ENCODE peak calls at places on chromosomes 11 and 22, in four cellular contexts. One of them, this sample, is unnamed.

GRCh38 chr22:48137640-48138039 is 1375.2 kb downstream of the TBC1D22A start:
- DNase-seq in kidney glomerular epithelial cell: no peak
- DNase-seq in HS-5: no peak
- DNase-seq in stimulated activated CD4-positive, alpha-beta T cell treated with anti-CD3 and anti-CD28 coated beads, Interleukin-15, amount 100 ng/mL, for 24 hours: no peak
- DNase-seq in this sample: no peak

GRCh38 chr11:123238297-123238696 is 43.2 kb upstream of the CLMP start:
- DNase-seq in stimulated activated CD4-positive, alpha-beta T cell treated with anti-CD3 and anti-CD28 coated beads, Interleukin-15, amount 100 ng/mL, for 24 hours: no peak
- DNase-seq in HS-5: no peak
- DNase-seq in kidney glomerular epithelial cell: no peak
- DNase-seq in this sample: no peak

GRCh38 chr22:28208797-28209196 is 289.7 kb upstream of the PITPNB start:
- DNase-seq in stimulated activated CD4-positive, alpha-beta T cell treated with anti-CD3 and anti-CD28 coated beads, Interleukin-15, amount 100 ng/mL, for 24 hours: no peak
- DNase-seq in HS-5: no peak
- DNase-seq in kidney glomerular epithelial cell: no peak
- DNase-seq in this sample: no peak

GRCh38 chr22:37625737-37626136 is 13.7 kb upstream of the SH3BP1 start:
- DNase-seq in HS-5: no peak
- DNase-seq in stimulated activated CD4-positive, alpha-beta T cell treated with anti-CD3 and anti-CD28 coated beads, Interleukin-15, amount 100 ng/mL, for 24 hours: no peak
- DNase-seq in kidney glomerular epithelial cell: no peak
- DNase-seq in this sample: no peak

GRCh38 chr22:25013634-25014033 is 61.1 kb downstream of the KIAA1671 start:
- DNase-seq in kidney glomerular epithelial cell: peak; percentile 59
- DNase-seq in HS-5: no peak
- DNase-seq in stimulated activated CD4-positive, alpha-beta T cell treated with anti-CD3 and anti-CD28 coated beads, Interleukin-15, amount 100 ng/mL, for 24 hours: no peak
- DNase-seq in this sample: peak; percentile 88

GRCh38 chr11:17423533-17424310 is 35.3 kb upstream of the KCNJ11 start:
- DNase-seq in HS-5: no peak
- DNase-seq in stimulated activated CD4-positive, alpha-beta T cell treated with anti-CD3 and anti-CD28 coated beads, Interleukin-15, amount 100 ng/mL, for 24 hours: no peak
- DNase-seq in kidney glomerular epithelial cell: no peak
- DNase-seq in this sample: peak; percentile 11

GRCh38 chr22:47476226-47476625 is 713.8 kb downstream of the TBC1D22A start:
- DNase-seq in stimulated activated CD4-positive, alpha-beta T cell treated with anti-CD3 and anti-CD28 coated beads, Interleukin-15, amount 100 ng/mL, for 24 hours: no peak
- DNase-seq in HS-5: no peak
- DNase-seq in kidney glomerular epithelial cell: no peak
- DNase-seq in this sample: no peak

GRCh38 chr22:50282361-50283144 is 12.4 kb upstream of the MAPK11 start:
- DNase-seq in kidney glomerular epithelial cell: peak; percentile 89
- DNase-seq in stimulated activated CD4-positive, alpha-beta T cell treated with anti-CD3 and anti-CD28 coated beads, Interleukin-15, amount 100 ng/mL, for 24 hours: no peak
- DNase-seq in HS-5: peak; percentile 37
- DNase-seq in this sample: peak; percentile 84

GRCh38 chr11:69878144-69878883 is 59.1 kb upstream of the FGF3 start:
- DNase-seq in stimulated activated CD4-positive, alpha-beta T cell treated with anti-CD3 and anti-CD28 coated beads, Interleukin-15, amount 100 ng/mL, for 24 hours: no peak
- DNase-seq in kidney glomerular epithelial cell: no peak
- DNase-seq in HS-5: no peak
- DNase-seq in this sample: no peak

GRCh38 chr22:36221799-36222751 is 17.3 kb downstream of the APOL2 start:
- DNase-seq in stimulated activated CD4-positive, alpha-beta T cell treated with anti-CD3 and anti-CD28 coated beads, Interleukin-15, amount 100 ng/mL, for 24 hours: peak; percentile 67
- DNase-seq in kidney glomerular epithelial cell: peak; percentile 17
- DNase-seq in HS-5: no peak
- DNase-seq in this sample: peak; percentile 47

GRCh38 chr11:117366875-117367274 is 39.2 kb downstream of the CEP164 start:
- DNase-seq in kidney glomerular epithelial cell: no peak
- DNase-seq in stimulated activated CD4-positive, alpha-beta T cell treated with anti-CD3 and anti-CD28 coated beads, Interleukin-15, amount 100 ng/mL, for 24 hours: no peak
- DNase-seq in HS-5: no peak
- DNase-seq in this sample: no peak

GRCh38 chr11:88508808-88509581 is 171.5 kb upstream of the CTSC start:
- DNase-seq in kidney glomerular epithelial cell: no peak
- DNase-seq in HS-5: no peak
- DNase-seq in stimulated activated CD4-positive, alpha-beta T cell treated with anti-CD3 and anti-CD28 coated beads, Interleukin-15, amount 100 ng/mL, for 24 hours: peak; percentile 53
- DNase-seq in this sample: peak; percentile 18

GRCh38 chr11:86068138-86068861 is 584 bp downstream of the PICALM start:
- DNase-seq in HS-5: no peak
- DNase-seq in kidney glomerular epithelial cell: peak; percentile 23
- DNase-seq in stimulated activated CD4-positive, alpha-beta T cell treated with anti-CD3 and anti-CD28 coated beads, Interleukin-15, amount 100 ng/mL, for 24 hours: peak; percentile 56
- DNase-seq in this sample: no peak

GRCh38 chr11:1208361-1209261 is 14.3 kb upstream of the MUC5B start:
- DNase-seq in stimulated activated CD4-positive, alpha-beta T cell treated with anti-CD3 and anti-CD28 coated beads, Interleukin-15, amount 100 ng/mL, for 24 hours: no peak
- DNase-seq in HS-5: no peak
- DNase-seq in kidney glomerular epithelial cell: no peak
- DNase-seq in this sample: no peak

GRCh38 chr11:8744423-8744822 is 61.8 kb downstream of the RPL27A start:
- DNase-seq in kidney glomerular epithelial cell: peak; percentile 25
- DNase-seq in stimulated activated CD4-positive, alpha-beta T cell treated with anti-CD3 and anti-CD28 coated beads, Interleukin-15, amount 100 ng/mL, for 24 hours: peak; percentile 19
- DNase-seq in HS-5: no peak
- DNase-seq in this sample: peak; percentile 79

GRCh38 chr11:68942090-68942620 is 38.5 kb downstream of the IGHMBP2 start:
- DNase-seq in HS-5: no peak
- DNase-seq in kidney glomerular epithelial cell: no peak
- DNase-seq in stimulated activated CD4-positive, alpha-beta T cell treated with anti-CD3 and anti-CD28 coated beads, Interleukin-15, amount 100 ng/mL, for 24 hours: no peak
- DNase-seq in this sample: no peak

GRCh38 chr22:35721954-35722353 is 4.3 kb downstream of the APOL5 start:
- DNase-seq in stimulated activated CD4-positive, alpha-beta T cell treated with anti-CD3 and anti-CD28 coated beads, Interleukin-15, amount 100 ng/mL, for 24 hours: no peak
- DNase-seq in kidney glomerular epithelial cell: no peak
- DNase-seq in HS-5: no peak
- DNase-seq in this sample: no peak

GRCh38 chr11:130024356-130024755 is 21.7 kb upstream of the PRDM10 start:
- DNase-seq in HS-5: no peak
- DNase-seq in kidney glomerular epithelial cell: no peak
- DNase-seq in stimulated activated CD4-positive, alpha-beta T cell treated with anti-CD3 and anti-CD28 coated beads, Interleukin-15, amount 100 ng/mL, for 24 hours: no peak
- DNase-seq in this sample: no peak

GRCh38 chr11:123479048-123479837 is 49.2 kb downstream of the GRAMD1B start:
- DNase-seq in kidney glomerular epithelial cell: no peak
- DNase-seq in stimulated activated CD4-positive, alpha-beta T cell treated with anti-CD3 and anti-CD28 coated beads, Interleukin-15, amount 100 ng/mL, for 24 hours: no peak
- DNase-seq in HS-5: no peak
- DNase-seq in this sample: no peak

GRCh38 chr22:48892571-48893287 is 934.9 kb downstream of the BRD1 start:
- DNase-seq in HS-5: no peak
- DNase-seq in kidney glomerular epithelial cell: no peak
- DNase-seq in stimulated activated CD4-positive, alpha-beta T cell treated with anti-CD3 and anti-CD28 coated beads, Interleukin-15, amount 100 ng/mL, for 24 hours: no peak
- DNase-seq in this sample: no peak

GRCh38 chr11:93032580-93032979 is 63.1 kb downstream of the MTNR1B start:
- DNase-seq in HS-5: no peak
- DNase-seq in kidney glomerular epithelial cell: no peak
- DNase-seq in stimulated activated CD4-positive, alpha-beta T cell treated with anti-CD3 and anti-CD28 coated beads, Interleukin-15, amount 100 ng/mL, for 24 hours: no peak
- DNase-seq in this sample: no peak

GRCh38 chr11:29449280-29450074 is 567.4 kb downstream of the KCNA4 start:
- DNase-seq in stimulated activated CD4-positive, alpha-beta T cell treated with anti-CD3 and anti-CD28 coated beads, Interleukin-15, amount 100 ng/mL, for 24 hours: no peak
- DNase-seq in HS-5: no peak
- DNase-seq in kidney glomerular epithelial cell: peak; percentile 2
- DNase-seq in this sample: no peak

GRCh38 chr11:86574493-86575207 is 97.8 kb downstream of the ME3 start:
- DNase-seq in HS-5: no peak
- DNase-seq in stimulated activated CD4-positive, alpha-beta T cell treated with anti-CD3 and anti-CD28 coated beads, Interleukin-15, amount 100 ng/mL, for 24 hours: no peak
- DNase-seq in kidney glomerular epithelial cell: no peak
- DNase-seq in this sample: no peak

GRCh38 chr22:17501679-17502285 is 61.5 kb upstream of the SLC25A18 start:
- DNase-seq in kidney glomerular epithelial cell: peak; percentile 50
- DNase-seq in HS-5: peak; percentile 38
- DNase-seq in stimulated activated CD4-positive, alpha-beta T cell treated with anti-CD3 and anti-CD28 coated beads, Interleukin-15, amount 100 ng/mL, for 24 hours: peak; percentile 11
- DNase-seq in this sample: peak; percentile 76

GRCh38 chr11:100726709-100727108 is 39.6 kb downstream of the ARHGAP42 start:
- DNase-seq in kidney glomerular epithelial cell: no peak
- DNase-seq in stimulated activated CD4-positive, alpha-beta T cell treated with anti-CD3 and anti-CD28 coated beads, Interleukin-15, amount 100 ng/mL, for 24 hours: no peak
- DNase-seq in HS-5: no peak
- DNase-seq in this sample: peak; percentile 32

GRCh38 chr22:29270475-29271271 is 2.6 kb downstream of the EWSR1 start:
- DNase-seq in HS-5: peak; percentile 15
- DNase-seq in stimulated activated CD4-positive, alpha-beta T cell treated with anti-CD3 and anti-CD28 coated beads, Interleukin-15, amount 100 ng/mL, for 24 hours: no peak
- DNase-seq in kidney glomerular epithelial cell: peak; percentile 46
- DNase-seq in this sample: peak; percentile 45

This sample was measured in renal cortical epithelial cell.